ENCODE peak calls at places on chromosomes 4 and X, in six cellular contexts. One of them, this sample, is unnamed.
A peak's percentile ranks its signal among the peaks of the same experiment; 100 is the strongest.

GRCh38 chr4:86653237-86653865 is 59.2 kb downstream of the PTPN13 start:
- DNase-seq in D341Med: no peak
- DNase-seq in dorsolateral prefrontal cortex: no peak
- DNase-seq in non-pigmented ciliary epithelial cell: no peak
- DNase-seq in EH: no peak
- DNase-seq in tibial nerve: no peak
- DNase-seq in this sample: no peak

GRCh38 chr4:168585168-168586091 is 88.6 kb downstream of the PALLD start:
- DNase-seq in D341Med: peak; percentile 83
- DNase-seq in dorsolateral prefrontal cortex: peak; percentile 61
- DNase-seq in non-pigmented ciliary epithelial cell: no peak
- DNase-seq in EH: peak; percentile 78
- DNase-seq in tibial nerve: peak; percentile 71
- DNase-seq in this sample: peak; percentile 12

GRCh38 chr4:122914292-122914904 is 8.0 kb downstream of the NUDT6 start:
- DNase-seq in D341Med: peak; percentile 39
- DNase-seq in dorsolateral prefrontal cortex: no peak
- DNase-seq in non-pigmented ciliary epithelial cell: no peak
- DNase-seq in EH: peak; percentile 66
- DNase-seq in tibial nerve: no peak
- DNase-seq in this sample: peak; percentile 32

GRCh38 chrX:275967-276587 is 5.1 kb upstream of the PLCXD1 start:
- DNase-seq in D341Med: peak; percentile 84
- DNase-seq in dorsolateral prefrontal cortex: peak; percentile 62
- DNase-seq in non-pigmented ciliary epithelial cell: no peak
- DNase-seq in EH: peak; percentile 80
- DNase-seq in tibial nerve: peak; percentile 59
- DNase-seq in this sample: no peak

GRCh38 chr4:3715251-3716033 is 50.7 kb upstream of the ADRA2C start:
- DNase-seq in D341Med: no peak
- DNase-seq in dorsolateral prefrontal cortex: peak; percentile 20
- DNase-seq in non-pigmented ciliary epithelial cell: no peak
- DNase-seq in EH: no peak
- DNase-seq in tibial nerve: no peak
- DNase-seq in this sample: no peak

GRCh38 chr4:153987291-153987690 is 198.4 kb upstream of the SFRP2 start:
- DNase-seq in D341Med: no peak
- DNase-seq in dorsolateral prefrontal cortex: no peak
- DNase-seq in non-pigmented ciliary epithelial cell: peak; percentile 11
- DNase-seq in EH: peak; percentile 90
- DNase-seq in tibial nerve: no peak
- DNase-seq in this sample: no peak

GRCh38 chr4:27176881-27177280 is 316.2 kb downstream of the STIM2 start:
- DNase-seq in D341Med: no peak
- DNase-seq in dorsolateral prefrontal cortex: no peak
- DNase-seq in non-pigmented ciliary epithelial cell: no peak
- DNase-seq in EH: no peak
- DNase-seq in tibial nerve: no peak
- DNase-seq in this sample: no peak

GRCh38 chrX:146278381-146278780 is 460.8 kb downstream of the SLITRK2 start:
- DNase-seq in D341Med: no peak
- DNase-seq in dorsolateral prefrontal cortex: no peak
- DNase-seq in non-pigmented ciliary epithelial cell: no peak
- DNase-seq in EH: no peak
- DNase-seq in tibial nerve: no peak
- DNase-seq in this sample: no peak

This sample was measured in SK-N-DZ.